ENCODE peak calls at places on chromosome 6, in ten cellular contexts. U is ascending aorta, S is pancreas, B is cardiac muscle cell, C is body of pancreas, G is AG04450, A is HCT116, J is OCI-LY7, Y is NB4, P is lower leg skin. Z is an unnamed sample.

GRCh38 chr6:125759184-125759902 is 9.9 kb downstream of the HEY2 start:
- DNase-seq in U (peak), S (peak), B (peak), C (no peak), G (no peak), A (peak), J (no peak), Y (no peak), P (no peak), Z (no peak)

GRCh38 chr6:110643175-110643574 is 166.8 kb upstream of the SLC22A16 start:
- DNase-seq in U (no peak), S (no peak), B (no peak), C (no peak), G (no peak), A (no peak), J (no peak), Y (no peak), P (no peak), Z (no peak)

GRCh38 chr6:143157146-143157545 is 96.5 kb downstream of the AIG1 start:
- DNase-seq in U (no peak), S (no peak), B (no peak), C (no peak), G (no peak), A (no peak), J (no peak), Y (no peak), P (no peak), Z (no peak)

GRCh38 chr6:90159452-90159851 is 137.2 kb downstream of the BACH2 start:
- DNase-seq in U (no peak), S (no peak), B (no peak), C (no peak), G (no peak), A (no peak), J (no peak), Y (no peak), P (no peak), Z (no peak)

GRCh38 chr6:16725145-16725864 is 36.0 kb downstream of the ATXN1 start:
- DNase-seq in U (no peak), S (no peak), B (no peak), C (no peak), G (peak), A (no peak), J (no peak), Y (peak), P (no peak), Z (no peak)

GRCh38 chr6:125325586-125325985 is 23.8 kb upstream of the HDDC2 start:
- DNase-seq in U (no peak), S (no peak), B (no peak), C (no peak), G (no peak), A (no peak), J (no peak), Y (no peak), P (no peak), Z (no peak)

GRCh38 chr6:159691963-159692287 is 1.1 kb downstream of the SOD2 start:
- DNase-seq in U (no peak), S (no peak), B (no peak), C (no peak), G (no peak), A (no peak), J (peak), Y (peak), P (no peak), Z (peak)

GRCh38 chr6:30935018-30935417 is 3.0 kb upstream of the SFTA2 start:
- DNase-seq in U (no peak), S (no peak), B (no peak), C (no peak), G (no peak), A (no peak), J (no peak), Y (no peak), P (no peak), Z (no peak)

GRCh38 chr6:152094992-152095592 is 287.6 kb downstream of the ESR1 start:
- DNase-seq in U (peak), S (no peak), B (no peak), C (peak), G (peak), A (peak), J (no peak), Y (peak), P (peak), Z (no peak)

GRCh38 chr6:168133186-168133585 is 54.2 kb upstream of the FRMD1 start:
- DNase-seq in U (peak), S (no peak), B (no peak), C (no peak), G (no peak), A (no peak), J (no peak), Y (no peak), P (peak), Z (no peak)

GRCh38 chr6:160891690-160892089 is 99.9 kb upstream of the MAP3K4 start:
- DNase-seq in U (no peak), S (no peak), B (no peak), C (no peak), G (no peak), A (no peak), J (no peak), Y (no peak), P (no peak), Z (no peak)

GRCh38 chr6:108156180-108156937 is 9.5 kb upstream of the NR2E1 start:
- DNase-seq in U (peak), S (no peak), B (no peak), C (no peak), G (no peak), A (no peak), J (no peak), Y (no peak), P (no peak), Z (no peak)

GRCh38 chr6:76043690-76044089 is 28.8 kb downstream of the IMPG1 start:
- DNase-seq in U (no peak), S (no peak), B (no peak), C (no peak), G (no peak), A (no peak), J (no peak), Y (no peak), P (no peak), Z (no peak)

GRCh38 chr6:30640481-30640880 is 6.5 kb upstream of the C6orf136 start:
- DNase-seq in U (no peak), S (no peak), B (no peak), C (no peak), G (no peak), A (no peak), J (no peak), Y (no peak), P (no peak), Z (no peak)

GRCh38 chr6:85498596-85499258 is 48.8 kb downstream of the NT5E start:
- DNase-seq in U (no peak), S (no peak), B (no peak), C (peak), G (no peak), A (peak), J (no peak), Y (no peak), P (no peak), Z (no peak)

GRCh38 chr6:142313284-142313683 is 11.5 kb downstream of the ADGRG6 start:
- DNase-seq in U (no peak), S (no peak), B (no peak), C (no peak), G (no peak), A (no peak), J (no peak), Y (no peak), P (peak), Z (no peak)

GRCh38 chr6:46323312-46323965 is 152.7 kb upstream of the ENPP5 start:
- DNase-seq in U (peak), S (no peak), B (no peak), C (no peak), G (no peak), A (no peak), J (no peak), Y (no peak), P (peak), Z (no peak)

GRCh38 chr6:169832247-169832948 is 81.0 kb downstream of the ERMARD start:
- DNase-seq in U (no peak), S (no peak), B (no peak), C (peak), G (no peak), A (no peak), J (no peak), Y (no peak), P (no peak), Z (no peak)

GRCh38 chr6:130118236-130118635 is 99.9 kb downstream of the L3MBTL3 start:
- DNase-seq in U (no peak), S (no peak), B (no peak), C (no peak), G (no peak), A (no peak), J (peak), Y (no peak), P (no peak), Z (no peak)

GRCh38 chr6:148611213-148611612 is 135.6 kb upstream of the UST start:
- DNase-seq in U (peak), S (no peak), B (no peak), C (peak), G (no peak), A (no peak), J (no peak), Y (no peak), P (peak), Z (no peak)

GRCh38 chr6:92708270-92708669 is 711.1 kb downstream of the EPHA7 start:
- DNase-seq in U (no peak), S (no peak), B (no peak), C (no peak), G (no peak), A (no peak), J (no peak), Y (no peak), P (no peak), Z (no peak)

GRCh38 chr6:6678185-6678671 is 89.7 kb downstream of the LY86 start:
- DNase-seq in U (peak), S (no peak), B (no peak), C (peak), G (no peak), A (no peak), J (no peak), Y (no peak), P (no peak), Z (no peak)

GRCh38 chr6:5728726-5729434 is 277.8 kb downstream of the NRN1 start:
- DNase-seq in U (peak), S (no peak), B (no peak), C (no peak), G (no peak), A (no peak), J (peak), Y (peak), P (no peak), Z (no peak)

GRCh38 chr6:122995930-122996796 is at the start of gene CLVS2:
- DNase-seq in U (no peak), S (peak), B (peak), C (peak), G (no peak), A (no peak), J (no peak), Y (no peak), P (no peak), Z (no peak)

GRCh38 chr6:71349976-71350615 is 61.5 kb downstream of the OGFRL1 start:
- DNase-seq in U (no peak), S (no peak), B (no peak), C (no peak), G (no peak), A (no peak), J (no peak), Y (no peak), P (peak), Z (no peak)

GRCh38 chr6:15526129-15526764 is 136.6 kb downstream of the DTNBP1 start:
- DNase-seq in U (peak), S (no peak), B (no peak), C (no peak), G (no peak), A (no peak), J (no peak), Y (no peak), P (no peak), Z (peak)

GRCh38 chr6:133983099-133983939 is 30.3 kb downstream of the TBPL1 start:
- DNase-seq in U (no peak), S (no peak), B (no peak), C (peak), G (no peak), A (no peak), J (no peak), Y (peak), P (no peak), Z (peak)

GRCh38 chr6:116564296-116564695 is 7.0 kb upstream of the RWDD1 start:
- DNase-seq in U (no peak), S (no peak), B (no peak), C (no peak), G (no peak), A (no peak), J (no peak), Y (no peak), P (no peak), Z (no peak)

GRCh38 chr6:150465610-150466009 is 96.8 kb downstream of the IYD start:
- DNase-seq in U (no peak), S (no peak), B (no peak), C (no peak), G (no peak), A (no peak), J (no peak), Y (no peak), P (no peak), Z (no peak)

GRCh38 chr6:160203953-160204352 is 54.7 kb downstream of the SLC22A2 start:
- DNase-seq in U (no peak), S (no peak), B (no peak), C (no peak), G (no peak), A (no peak), J (no peak), Y (no peak), P (no peak), Z (no peak)

GRCh38 chr6:154164397-154164796 is 125.4 kb downstream of the OPRM1 start:
- DNase-seq in U (peak), S (no peak), B (no peak), C (peak), G (peak), A (no peak), J (no peak), Y (no peak), P (no peak), Z (peak)

GRCh38 chr6:161836643-161837448 is 563.0 kb upstream of the AGPAT4 start:
- DNase-seq in U (no peak), S (no peak), B (peak), C (peak), G (no peak), A (peak), J (no peak), Y (no peak), P (no peak), Z (no peak)

GRCh38 chr6:3358413-3359090 is 98.3 kb downstream of the SLC22A23 start:
- DNase-seq in U (no peak), S (no peak), B (no peak), C (no peak), G (no peak), A (no peak), J (no peak), Y (no peak), P (no peak), Z (no peak)
- H3K4me3 ChIP-seq in U (no peak), S (no peak), B (no peak), C (no peak), G (no peak), A (no peak), J (no peak), Y (no peak), P (no peak), Z (no peak)

GRCh38 chr6:40734607-40735006 is 147.4 kb upstream of the LRFN2 start:
- DNase-seq in U (no peak), S (no peak), B (no peak), C (no peak), G (no peak), A (no peak), J (no peak), Y (no peak), P (no peak), Z (no peak)
- TF ChIP-seq CTCF in U (no peak), S (no peak), B (no peak), C (no peak), G (no peak), A (no peak), J (no peak), Y (no peak), P (no peak), Z (no peak)

GRCh38 chr6:33551538-33551937 is 28.5 kb downstream of the BAK1 start:
- DNase-seq in U (no peak), S (no peak), B (no peak), C (no peak), G (no peak), A (no peak), J (no peak), Y (no peak), P (no peak), Z (no peak)
- H3K4me3 ChIP-seq in U (no peak), S (no peak), B (no peak), C (no peak), G (no peak), A (no peak), J (no peak), Y (no peak), P (no peak), Z (no peak)

GRCh38 chr6:37303891-37304503 is 46.1 kb upstream of the TMEM217 start:
- DNase-seq in U (no peak), S (no peak), B (peak), C (no peak), G (no peak), A (peak), J (peak), Y (peak), P (no peak), Z (peak)
- TF ChIP-seq CTCF in U (peak), S (no peak), B (peak), C (no peak), G (peak), A (peak), J (peak), Y (peak), P (no peak), Z (peak)

DNA sequence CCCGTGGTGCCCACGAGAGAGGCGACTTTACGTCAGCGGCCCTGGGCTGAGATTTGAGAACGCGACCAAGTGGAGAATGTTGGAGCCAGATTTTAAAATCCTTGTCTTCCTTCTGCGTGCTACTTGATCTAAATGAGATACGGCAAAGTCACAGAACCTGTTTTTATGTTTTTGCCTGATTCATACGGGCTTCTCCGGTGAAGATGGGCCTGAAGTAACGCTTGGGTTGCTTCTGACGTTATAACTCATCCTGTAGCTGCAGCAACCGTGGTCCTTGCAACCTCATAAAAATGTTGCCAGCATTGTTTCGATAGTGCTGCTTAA is 462 bp upstream of the SLC35B3 start:
- DNase-seq in U (no peak), S (no peak), B (no peak), C (no peak), G (no peak), A (no peak), J (no peak), Y (no peak), P (no peak), Z (no peak)
- H3K4me3 ChIP-seq in U (peak), S (peak), B (peak), C (peak), G (peak), A (peak), J (peak), Y (no peak), P (peak), Z (peak)

GRCh38 chr6:20212392-20213111 is at the start of gene MBOAT1:
- DNase-seq in U (peak), S (peak), B (peak), C (peak), G (peak), A (peak), J (peak), Y (peak), P (peak), Z (peak)

GRCh38 chr6:20210158-20210557 is 2.1 kb downstream of the MBOAT1 start:
- DNase-seq in U (no peak), S (no peak), B (no peak), C (no peak), G (no peak), A (no peak), J (no peak), Y (no peak), P (no peak), Z (no peak)

GRCh38 chr6:20213271-20213798 is 1.1 kb upstream of the MBOAT1 start:
- DNase-seq in U (no peak), S (no peak), B (peak), C (no peak), G (no peak), A (no peak), J (no peak), Y (peak), P (no peak), Z (no peak)

GRCh38 chr6:20211037-20211940 is 980 bp downstream of the MBOAT1 start:
- DNase-seq in U (no peak), S (no peak), B (no peak), C (peak), G (no peak), A (no peak), J (no peak), Y (no peak), P (no peak), Z (peak)

DNA sequence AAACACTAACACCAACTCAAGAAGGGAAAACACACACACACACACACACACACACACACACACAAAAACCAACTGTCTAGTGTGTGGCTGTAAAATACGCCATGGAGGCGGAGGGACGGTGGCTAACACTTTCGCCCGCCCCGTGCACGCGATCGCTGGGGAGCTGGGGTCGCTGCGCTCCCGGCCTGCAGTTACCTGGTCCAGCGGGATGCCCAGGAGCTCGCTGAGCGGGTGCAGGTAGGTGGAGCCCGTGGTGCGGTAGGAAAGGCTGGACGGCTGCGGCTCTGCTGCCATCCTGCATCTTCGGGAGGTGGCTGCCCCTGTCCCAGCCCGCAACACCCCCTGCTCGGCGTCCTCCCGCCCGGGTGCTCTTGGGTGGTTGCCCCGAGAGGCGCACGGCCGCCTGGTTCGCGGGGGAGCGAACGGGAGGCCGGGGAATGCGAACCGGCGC is 303 bp downstream of the MBOAT1 start:
- DNase-seq in U (no peak), S (peak), B (peak), C (peak), G (no peak), A (no peak), J (no peak), Y (no peak), P (no peak), Z (peak)
- TF ChIP-seq CTCF in U (no peak), S (no peak), B (no peak), C (no peak), G (no peak), A (no peak), J (no peak), Y (no peak), P (no peak), Z (no peak)